ENCODE peak calls at places on chromosomes 7 and 10, in six cellular contexts. R is A549, X is mammary epithelial cell, E is SK-N-SH, A is sigmoid colon, W is fibroblast of lung. Y is an unnamed sample.
A peak's percentile ranks its signal among the peaks of the same experiment; 100 is the strongest.

GRCh38 chr7:83947260-83947659 is 247.3 kb downstream of the SEMA3A start:
- DNase-seq in R (peak; percentile 33), E (peak; percentile 38), X (peak; percentile 10), W (no peak), A (no peak), Y (no peak)

GRCh38 chr10:101071885-101072433 is 10.2 kb downstream of the KAZALD1 start:
- DNase-seq in A (no peak), W (no peak), E (no peak), X (no peak), R (no peak), Y (no peak)

GRCh38 chr10:11017575-11018425 is at the start of gene CELF2:
- DNase-seq in W (peak; percentile 23), X (no peak), E (peak; percentile 67), A (peak; percentile 81), R (no peak), Y (peak; percentile 82)

GRCh38 chr7:105742787-105743186 is 133.6 kb downstream of the ATXN7L1 start:
- DNase-seq in A (no peak), W (no peak), R (no peak), E (no peak), X (no peak), Y (no peak)

GRCh38 chr10:45532501-45532900 is 140.1 kb downstream of the ZFAND4 start:
- DNase-seq in X (peak; percentile 9), R (no peak), E (no peak), W (peak; percentile 5), A (no peak), Y (no peak)

GRCh38 chr10:34859170-34859569 is 44.1 kb upstream of the PARD3 start:
- DNase-seq in A (no peak), R (no peak), W (no peak), X (no peak), E (no peak), Y (no peak)

GRCh38 chr10:120969219-120969645 is 118.1 kb downstream of the WDR11 start:
- DNase-seq in W (peak; percentile 20), X (peak; percentile 88), R (no peak), A (no peak), E (no peak), Y (no peak)

GRCh38 chr7:151228024-151228866 is 1.2 kb upstream of the ABCF2 start:
- DNase-seq in W (no peak), X (no peak), E (no peak), R (no peak), A (no peak), Y (peak; percentile 28)

GRCh38 chr7:25789701-25790240 is 362.2 kb upstream of the NFE2L3 start:
- DNase-seq in E (no peak), A (no peak), W (no peak), X (no peak), R (no peak), Y (no peak)

GRCh38 chr7:155764432-155764798 is 47.8 kb downstream of the SHH start:
- DNase-seq in W (no peak), X (no peak), E (no peak), A (no peak), R (no peak), Y (no peak)

GRCh38 chr7:30897770-30898169 is 13.9 kb upstream of the AQP1 start:
- DNase-seq in R (no peak), W (no peak), E (no peak), A (no peak), X (no peak), Y (no peak)

GRCh38 chr7:50185188-50185587 is 92.1 kb upstream of the ZPBP start:
- DNase-seq in E (no peak), R (no peak), A (no peak), X (no peak), W (no peak), Y (no peak)

GRCh38 chr10:16927536-16927935 is 110.3 kb upstream of the RSU1 start:
- DNase-seq in X (no peak), A (no peak), W (no peak), R (no peak), E (no peak), Y (no peak)

GRCh38 chr10:76858721-76859120 is 778.9 kb downstream of the KCNMA1 start:
- DNase-seq in W (no peak), X (no peak), E (no peak), A (no peak), R (no peak), Y (no peak)

GRCh38 chr7:148620749-148621372 is 30.3 kb downstream of the C7orf33 start:
- DNase-seq in E (no peak), R (peak; percentile 32), A (no peak), X (peak; percentile 31), W (peak; percentile 6), Y (no peak)

GRCh38 chr10:80532571-80532970 is 5.1 kb upstream of the SH2D4B start:
- DNase-seq in A (peak; percentile 57), X (no peak), E (no peak), R (no peak), W (no peak), Y (peak; percentile 59)
- H3K4me1 ChIP-seq in A (peaks cover 4% of the 10 kb centered on the region), X (peaks cover 6% of the 10 kb centered on the region), E (no peaks in the 10 kb centered on the region), R (peaks cover 48% of the 10 kb centered on the region), W (no peaks in the 10 kb centered on the region), Y (peaks cover 9% of the 10 kb centered on the region)

GRCh38 chr10:80156216-80156615 is 23.7 kb downstream of the PLAC9 start:
- DNase-seq in X (no peak), A (no peak), W (peak; percentile 35), E (no peak), R (no peak), Y (peak; percentile 21)
- H3K27ac ChIP-seq in X (peak overlapping the region; percentile 86), A (peak overlapping the region; percentile 82), W (peak overlapping the region; percentile 94), E (no peak overlapping the region), R (no peak overlapping the region), Y (no peak overlapping the region)

DNA sequence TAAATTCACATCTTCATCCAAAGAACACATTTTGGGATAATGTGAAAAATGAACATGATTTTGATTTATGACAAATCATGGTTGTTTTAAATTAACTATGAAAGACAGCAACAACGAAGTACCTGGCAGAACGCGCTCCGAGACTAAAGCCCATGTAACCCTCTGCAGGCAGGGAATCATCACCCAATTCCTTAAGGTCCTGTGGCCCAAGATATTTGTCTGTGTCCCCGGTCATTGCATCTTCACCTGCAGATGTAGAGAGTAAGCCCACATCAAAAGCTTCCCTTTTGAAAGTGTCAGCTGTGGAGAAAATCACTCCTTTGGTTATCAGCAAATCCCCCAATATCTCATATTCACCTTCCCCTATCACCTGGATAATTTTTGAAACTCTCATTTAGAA is 232.5 kb upstream of the CCDC6 start:
- DNase-seq in X (no peak), W (no peak), E (no peak), R (no peak), A (no peak), Y (no peak)
- H3K4me3 ChIP-seq in X (no peak overlapping the region), W (no peak overlapping the region), E (no peak overlapping the region), R (no peak overlapping the region), A (peak overlapping the region; percentile 31), Y (no peak overlapping the region)

GRCh38 chr10:131127610-131128009 is 183.9 kb downstream of the TCERG1L start:
- DNase-seq in W (no peak), R (no peak), E (peak; percentile 48), X (no peak), A (no peak), Y (peak; percentile 64)

GRCh38 chr10:131129544-131129943 is 182.0 kb downstream of the TCERG1L start:
- DNase-seq in R (no peak), E (no peak), X (no peak), A (no peak), W (no peak), Y (no peak)

GRCh38 chr10:131126321-131127121 is 185.0 kb downstream of the TCERG1L start:
- DNase-seq in R (no peak), E (no peak), W (no peak), X (peak; percentile 66), A (no peak), Y (peak; percentile 65)

GRCh38 chr10:131127122-131127589 is 184.4 kb downstream of the TCERG1L start:
- DNase-seq in E (no peak), W (no peak), A (no peak), R (no peak), X (peak; percentile 6), Y (peak; percentile 45)

GRCh38 chr10:131128731-131129130 is 182.8 kb downstream of the TCERG1L start:
- DNase-seq in A (no peak), X (no peak), W (no peak), R (no peak), E (no peak), Y (no peak)
- H3K4me1 ChIP-seq in A (no peaks in the 10 kb centered on the region), X (no peaks in the 10 kb centered on the region), W (no peaks in the 10 kb centered on the region), R (no peaks in the 10 kb centered on the region), E (no peaks in the 10 kb centered on the region), Y (peaks cover 28% of the 10 kb centered on the region)

GRCh38 chr7:44982970-44983369 is 4.2 kb upstream of the MYO1G start:
- DNase-seq in X (no peak), E (no peak), R (no peak), A (no peak), W (no peak), Y (peak; percentile 51)
- H3K27ac ChIP-seq in X (no peak overlapping the region), E (no peak overlapping the region), R (no peak overlapping the region), A (no peak overlapping the region), W (no peak overlapping the region), Y (no peak overlapping the region)